ENCODE peak calls at places on chromosomes 12 and 14, in ten cellular contexts. Q is A549, D is esophagus squamous epithelium, T is uterus, K is adrenal gland, W is tibial nerve, M is body of pancreas, V is sigmoid colon, F is ovary, A is heart left ventricle. S is an unnamed sample.

GRCh38 chr12:112916270-112916669 is 9.5 kb downstream of the OAS1 start:
- DNase-seq in T (no peak), Q (no peak), A (no peak), D (no peak), M (peak), V (peak), K (no peak), F (peak), W (no peak), S (no peak)

GRCh38 chr12:85076688-85077430 is 40.7 kb downstream of the LRRIQ1 start:
- DNase-seq in M (peak), Q (peak), T (peak), W (no peak), F (no peak), V (no peak), D (no peak), K (no peak), A (no peak), S (no peak)

GRCh38 chr12:81992461-81992860 is 233.3 kb upstream of the PPFIA2 start:
- DNase-seq in Q (no peak), T (no peak), F (no peak), D (no peak), A (no peak), M (peak), K (no peak), W (no peak), V (no peak), S (no peak)

GRCh38 chr12:94336201-94336915 is 123.3 kb downstream of the CEP83 start:
- DNase-seq in K (no peak), Q (no peak), W (no peak), D (no peak), V (no peak), T (no peak), A (no peak), M (no peak), F (no peak), S (no peak)

GRCh38 chr12:91272456-91273063 is 89.9 kb upstream of the DCN start:
- DNase-seq in T (peak), F (peak), W (peak), V (peak), Q (no peak), A (peak), M (peak), K (peak), D (no peak), S (no peak)

GRCh38 chr12:111093428-111094142 is 173.2 kb upstream of the MYL2 start:
- DNase-seq in F (no peak), D (no peak), V (no peak), Q (no peak), M (no peak), W (no peak), K (no peak), A (no peak), T (no peak), S (no peak)

GRCh38 chr12:95919110-95919509 is 23.3 kb downstream of the CCDC38 start:
- DNase-seq in W (no peak), D (no peak), T (no peak), K (no peak), V (no peak), Q (no peak), F (no peak), M (no peak), A (no peak), S (no peak)

GRCh38 chr14:90692826-90693225 is 123.4 kb downstream of the TTC7B start:
- DNase-seq in T (no peak), D (no peak), Q (no peak), W (no peak), F (no peak), V (no peak), M (no peak), K (no peak), A (no peak), S (no peak)

GRCh38 chr12:81558031-81558430 is 201.1 kb downstream of the PPFIA2 start:
- DNase-seq in T (no peak), F (no peak), V (no peak), A (no peak), M (no peak), D (no peak), Q (no peak), W (no peak), K (no peak), S (no peak)

GRCh38 chr12:120447992-120448391 is 1.7 kb downstream of the GATC start:
- DNase-seq in F (no peak), Q (no peak), D (no peak), K (no peak), W (no peak), A (no peak), T (no peak), M (no peak), V (peak), S (no peak)
- H3K4me3 ChIP-seq in F (no peak), Q (no peak), D (no peak), K (no peak), W (no peak), A (no peak), T (no peak), M (no peak), V (no peak), S (no peak)

DNA sequence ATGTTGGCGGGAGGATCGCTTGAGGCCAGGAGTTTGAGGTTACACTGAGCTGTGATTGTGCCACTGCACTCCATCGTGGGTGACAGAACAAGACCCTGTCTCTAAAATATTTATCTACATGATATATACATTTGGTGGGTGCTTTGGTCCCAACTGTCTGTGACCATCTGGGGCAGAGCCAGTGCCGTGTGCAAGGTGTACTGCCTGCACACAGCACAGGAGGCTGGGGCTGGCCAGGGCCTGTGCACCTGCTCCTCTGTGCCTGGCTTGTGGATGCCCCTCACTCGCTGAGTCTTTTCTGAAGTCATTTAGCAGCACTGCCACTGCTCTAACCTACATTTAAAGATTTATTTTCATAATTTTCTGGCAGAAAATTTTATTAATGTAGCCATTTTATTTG is 58.7 kb downstream of the TRAF3 start:
- DNase-seq in K (no peak), F (no peak), A (no peak), T (no peak), D (no peak), Q (no peak), W (no peak), M (no peak), V (no peak), S (no peak)
- TF ChIP-seq POLR2A in K (no peak), F (no peak), A (no peak), T (no peak), D (no peak), Q (no peak), W (no peak), M (no peak), V (no peak), S (no peak)

GRCh38 chr12:33690562-33690961 is 250.9 kb upstream of the SYT10 start:
- DNase-seq in M (no peak), K (no peak), F (no peak), A (no peak), D (no peak), T (no peak), Q (no peak), V (no peak), W (no peak), S (no peak)
- H3K4me3 ChIP-seq in M (no peak), K (no peak), F (no peak), A (no peak), D (no peak), T (no peak), Q (no peak), V (no peak), W (no peak), S (no peak)

GRCh38 chr14:44895716-44896115 is 66.0 kb downstream of the KLHL28 start:
- DNase-seq in V (no peak), A (no peak), M (no peak), F (no peak), K (no peak), Q (no peak), W (no peak), D (no peak), T (no peak), S (no peak)

GRCh38 chr14:44896275-44897040 is 65.3 kb downstream of the KLHL28 start:
- DNase-seq in M (no peak), Q (no peak), V (no peak), K (no peak), F (no peak), T (no peak), A (no peak), W (no peak), D (no peak), S (no peak)

GRCh38 chr14:44898547-44898946 is 63.2 kb downstream of the KLHL28 start:
- DNase-seq in V (no peak), M (no peak), W (no peak), A (no peak), D (no peak), K (no peak), Q (no peak), T (no peak), F (no peak), S (no peak)

GRCh38 chr14:44897041-44897843 is 64.5 kb downstream of the KLHL28 start:
- DNase-seq in D (peak), Q (peak), M (peak), A (peak), W (peak), V (peak), K (peak), F (peak), T (peak), S (peak)

GRCh38 chr14:44897844-44898151 is 63.9 kb downstream of the KLHL28 start:
- DNase-seq in T (no peak), M (no peak), K (no peak), V (no peak), D (no peak), Q (no peak), W (no peak), A (no peak), F (no peak), S (no peak)
- TF ChIP-seq POLR2A in T (no peak), M (no peak), K (no peak), V (no peak), D (no peak), Q (no peak), W (no peak), A (no peak), F (no peak), S (no peak)

DNA sequence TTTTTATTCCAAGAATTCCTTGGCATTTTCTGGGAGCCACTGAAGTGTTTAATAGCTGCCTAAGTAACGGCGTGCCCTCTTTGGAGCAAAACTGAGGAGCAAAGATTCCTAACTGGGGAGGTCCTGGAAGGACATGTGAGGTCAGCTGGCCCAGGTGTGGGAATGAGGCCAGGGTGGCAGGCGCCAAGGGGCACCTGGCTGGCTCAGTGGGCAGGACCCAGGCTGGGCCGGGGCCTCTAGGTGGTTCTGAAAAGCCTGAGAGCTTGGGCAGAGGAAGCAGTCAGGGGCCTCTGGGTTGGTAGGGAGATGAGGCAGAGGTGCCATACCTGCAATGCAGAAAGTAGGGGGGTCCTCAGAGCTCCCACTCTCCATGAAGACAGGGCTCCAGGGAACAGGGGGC is 27.1 kb upstream of the DIO3 start:
- DNase-seq in F (no peak), M (no peak), K (no peak), V (no peak), T (no peak), Q (no peak), D (no peak), A (no peak), W (no peak), S (no peak)
- H3K4me3 ChIP-seq in F (no peak), M (no peak), K (no peak), V (no peak), T (no peak), Q (no peak), D (no peak), A (no peak), W (no peak), S (no peak)

DNA sequence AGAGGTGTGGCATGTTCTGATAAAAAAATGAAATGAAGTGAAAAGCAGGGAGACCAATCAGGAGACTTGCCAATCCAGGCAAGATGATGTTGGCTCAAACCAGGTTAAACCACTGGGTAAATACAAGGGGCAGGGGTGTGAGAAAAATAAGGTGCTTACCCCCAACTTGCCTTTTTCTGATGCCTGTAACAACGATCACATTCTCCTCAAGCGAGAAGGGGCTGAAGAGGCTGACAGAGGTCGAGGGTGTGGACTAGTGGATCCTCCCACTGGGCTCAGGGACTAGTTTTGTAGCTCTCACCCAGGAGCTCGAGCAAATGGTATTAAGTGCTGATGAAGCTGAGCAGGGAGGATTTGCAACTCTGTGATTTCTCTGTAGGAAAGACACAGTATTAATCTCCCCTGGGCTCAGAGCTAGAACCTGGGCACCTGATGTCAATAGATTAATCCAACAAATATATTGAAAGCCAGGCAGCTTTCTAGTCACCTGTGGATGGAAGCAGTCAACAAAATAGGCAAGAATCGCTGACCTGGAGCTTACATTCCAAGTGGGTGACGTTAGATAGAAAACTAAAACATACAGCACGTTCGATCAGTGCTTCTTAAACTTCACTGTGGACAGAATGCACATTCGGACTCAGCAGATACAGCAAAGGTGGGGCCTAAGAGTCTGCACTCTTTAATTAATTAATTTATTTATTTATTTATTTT is 15.2 kb upstream of the EAPP start:
- DNase-seq in D (no peak), T (no peak), F (no peak), V (peak), W (no peak), K (peak), A (no peak), Q (peak), M (no peak), S (no peak)
- TF ChIP-seq POLR2A in D (no peak), T (no peak), F (no peak), V (no peak), W (no peak), K (no peak), A (no peak), Q (no peak), M (no peak), S (no peak)